ENCODE peak calls at places on chromosomes 12 and 14, in nine cellular contexts. One of them, this sample, is unnamed.

GRCh38 chr14:71139058-71139946 is 232.0 kb downstream of the PCNX1 start:
- DNase-seq in stimulated activated CD4-positive, alpha-beta T cell treated with anti-CD3 and anti-CD28 coated beads, Interleukin-1b, Interleukin-23, amount 100 ng/mL, for 4 hours: peak
- DNase-seq in G401: peak
- DNase-seq in osteocyte: no peak
- DNase-seq in SIG-M5: no peak
- DNase-seq in NCI-H1105 treated with DMSO at 0.1 percent for 48 hours: peak
- DNase-seq in RKO: peak
- DNase-seq in kidney: peak
- DNase-seq in sigmoid colon: no peak
- DNase-seq in this sample: peak

GRCh38 chr12:70664463-70664862 is 27.2 kb upstream of the PTPRB start:
- DNase-seq in stimulated activated CD4-positive, alpha-beta T cell treated with anti-CD3 and anti-CD28 coated beads, Interleukin-1b, Interleukin-23, amount 100 ng/mL, for 4 hours: no peak
- DNase-seq in G401: peak
- DNase-seq in osteocyte: no peak
- DNase-seq in SIG-M5: no peak
- DNase-seq in NCI-H1105 treated with DMSO at 0.1 percent for 48 hours: peak
- DNase-seq in RKO: no peak
- DNase-seq in kidney: no peak
- DNase-seq in sigmoid colon: no peak
- DNase-seq in this sample: no peak

GRCh38 chr14:70655110-70655826 is 13.6 kb downstream of the TTC9 start:
- DNase-seq in stimulated activated CD4-positive, alpha-beta T cell treated with anti-CD3 and anti-CD28 coated beads, Interleukin-1b, Interleukin-23, amount 100 ng/mL, for 4 hours: peak
- DNase-seq in G401: no peak
- DNase-seq in osteocyte: no peak
- DNase-seq in SIG-M5: no peak
- DNase-seq in NCI-H1105 treated with DMSO at 0.1 percent for 48 hours: no peak
- DNase-seq in RKO: no peak
- DNase-seq in kidney: no peak
- DNase-seq in sigmoid colon: no peak
- DNase-seq in this sample: no peak

GRCh38 chr12:28035483-28035882 is 63.0 kb upstream of the PTHLH start:
- DNase-seq in stimulated activated CD4-positive, alpha-beta T cell treated with anti-CD3 and anti-CD28 coated beads, Interleukin-1b, Interleukin-23, amount 100 ng/mL, for 4 hours: no peak
- DNase-seq in G401: no peak
- DNase-seq in osteocyte: no peak
- DNase-seq in SIG-M5: no peak
- DNase-seq in NCI-H1105 treated with DMSO at 0.1 percent for 48 hours: no peak
- DNase-seq in RKO: peak
- DNase-seq in kidney: no peak
- DNase-seq in sigmoid colon: no peak
- DNase-seq in this sample: no peak

GRCh38 chr12:55446334-55446733 is 2.5 kb downstream of the OR6C2 start:
- DNase-seq in stimulated activated CD4-positive, alpha-beta T cell treated with anti-CD3 and anti-CD28 coated beads, Interleukin-1b, Interleukin-23, amount 100 ng/mL, for 4 hours: no peak
- DNase-seq in G401: no peak
- DNase-seq in osteocyte: no peak
- DNase-seq in SIG-M5: no peak
- DNase-seq in NCI-H1105 treated with DMSO at 0.1 percent for 48 hours: no peak
- DNase-seq in RKO: peak
- DNase-seq in kidney: no peak
- DNase-seq in sigmoid colon: no peak
- DNase-seq in this sample: no peak

GRCh38 chr12:131726-132465 is 65.3 kb downstream of the IQSEC3 start:
- DNase-seq in stimulated activated CD4-positive, alpha-beta T cell treated with anti-CD3 and anti-CD28 coated beads, Interleukin-1b, Interleukin-23, amount 100 ng/mL, for 4 hours: no peak
- DNase-seq in G401: no peak
- DNase-seq in osteocyte: no peak
- DNase-seq in SIG-M5: no peak
- DNase-seq in NCI-H1105 treated with DMSO at 0.1 percent for 48 hours: no peak
- DNase-seq in RKO: no peak
- DNase-seq in kidney: no peak
- DNase-seq in sigmoid colon: no peak
- DNase-seq in this sample: no peak

GRCh38 chr14:74793506-74794155 is 30.5 kb downstream of the YLPM1 start:
- DNase-seq in stimulated activated CD4-positive, alpha-beta T cell treated with anti-CD3 and anti-CD28 coated beads, Interleukin-1b, Interleukin-23, amount 100 ng/mL, for 4 hours: no peak
- DNase-seq in G401: no peak
- DNase-seq in osteocyte: no peak
- DNase-seq in SIG-M5: no peak
- DNase-seq in NCI-H1105 treated with DMSO at 0.1 percent for 48 hours: no peak
- DNase-seq in RKO: peak
- DNase-seq in kidney: no peak
- DNase-seq in sigmoid colon: no peak
- DNase-seq in this sample: no peak

GRCh38 chr14:47149326-47149725 is 497.7 kb upstream of the RPL10L start:
- DNase-seq in stimulated activated CD4-positive, alpha-beta T cell treated with anti-CD3 and anti-CD28 coated beads, Interleukin-1b, Interleukin-23, amount 100 ng/mL, for 4 hours: no peak
- DNase-seq in G401: no peak
- DNase-seq in osteocyte: no peak
- DNase-seq in SIG-M5: no peak
- DNase-seq in NCI-H1105 treated with DMSO at 0.1 percent for 48 hours: no peak
- DNase-seq in RKO: no peak
- DNase-seq in kidney: no peak
- DNase-seq in sigmoid colon: no peak
- DNase-seq in this sample: no peak

GRCh38 chr12:28327722-28328121 is 137.5 kb downstream of the CCDC91 start:
- DNase-seq in stimulated activated CD4-positive, alpha-beta T cell treated with anti-CD3 and anti-CD28 coated beads, Interleukin-1b, Interleukin-23, amount 100 ng/mL, for 4 hours: no peak
- DNase-seq in G401: no peak
- DNase-seq in osteocyte: no peak
- DNase-seq in SIG-M5: no peak
- DNase-seq in NCI-H1105 treated with DMSO at 0.1 percent for 48 hours: no peak
- DNase-seq in RKO: no peak
- DNase-seq in kidney: no peak
- DNase-seq in sigmoid colon: no peak
- DNase-seq in this sample: no peak

GRCh38 chr14:65255029-65255545 is 152.8 kb upstream of the MAX start:
- DNase-seq in stimulated activated CD4-positive, alpha-beta T cell treated with anti-CD3 and anti-CD28 coated beads, Interleukin-1b, Interleukin-23, amount 100 ng/mL, for 4 hours: no peak
- DNase-seq in G401: no peak
- DNase-seq in osteocyte: no peak
- DNase-seq in SIG-M5: no peak
- DNase-seq in NCI-H1105 treated with DMSO at 0.1 percent for 48 hours: no peak
- DNase-seq in RKO: peak
- DNase-seq in kidney: no peak
- DNase-seq in sigmoid colon: no peak
- DNase-seq in this sample: no peak